ENCODE peak calls at places on chromosomes 4 and X, in four cellular contexts. V is NT2/D1, Y is fibroblast of lung, N is aorta. P is an unnamed sample. For H3K27me3, the result is how much of the 10 kb centered on the place peaks cover.

GRCh38 chr4:184763150-184763780 is 29.4 kb upstream of the CENPU start:
- DNase-seq in V (no peak), Y (peak), N (no peak), P (peak)

GRCh38 chr4:188611143-188611542 is 471.9 kb downstream of the TRIML1 start:
- DNase-seq in V (no peak), Y (no peak), N (no peak), P (no peak)

GRCh38 chr4:120517966-120518365 is 404.6 kb downstream of the PRDM5 start:
- DNase-seq in V (no peak), Y (peak), N (no peak), P (peak)

GRCh38 chr4:162891788-162892707 is 274.6 kb downstream of the NAF1 start:
- DNase-seq in V (no peak), Y (peak), N (no peak), P (no peak)

GRCh38 chr4:102322736-102323135 is 22.5 kb downstream of the SLC39A8 start:
- DNase-seq in V (no peak), Y (no peak), N (no peak), P (no peak)

GRCh38 chrX:84186603-84187358 is 1.2 kb downstream of the RPS6KA6 start:
- DNase-seq in V (no peak), Y (peak), N (no peak), P (no peak)

GRCh38 chrX:7083468-7084396 is 63.8 kb upstream of the STS start:
- DNase-seq in V (no peak), Y (peak), N (no peak), P (peak)

GRCh38 chr4:75644095-75644494 is 13.8 kb upstream of the CDKL2 start:
- DNase-seq in V (no peak), Y (no peak), N (no peak), P (no peak)

GRCh38 chrX:107565916-107566602 is 62.3 kb upstream of the PRPS1 start:
- DNase-seq in V (no peak), Y (peak), N (no peak), P (no peak)

GRCh38 chr4:144449623-144450022 is 196.3 kb upstream of the HHIP start:
- DNase-seq in V (no peak), Y (peak), N (peak), P (no peak)

GRCh38 chrX:14697453-14697852 is 168.1 kb downstream of the GLRA2 start:
- DNase-seq in V (peak), Y (no peak), N (peak), P (no peak)

GRCh38 chr4:46648088-46648744 is 258.3 kb upstream of the GABRA2 start:
- DNase-seq in V (peak), Y (peak), N (no peak), P (no peak)

GRCh38 chr4:168884251-168885124 is 125.6 kb downstream of the CBR4 start:
- DNase-seq in V (no peak), Y (no peak), N (no peak), P (no peak)

GRCh38 chrX:43559643-43560042 is 96.5 kb upstream of the MAOA start:
- DNase-seq in V (peak), Y (peak), N (peak), P (no peak)

GRCh38 chr4:188242041-188242440 is 102.8 kb downstream of the TRIML1 start:
- DNase-seq in V (no peak), Y (no peak), N (no peak), P (no peak)

GRCh38 chr4:114807759-114808404 is 209.3 kb downstream of the UGT8 start:
- DNase-seq in V (peak), Y (peak), N (no peak), P (no peak)

GRCh38 chrX:48911407-48912182 is at the start of gene SLC35A2:
- DNase-seq in V (no peak), Y (peak), N (peak), P (no peak)

GRCh38 chr4:131531087-131531486 is 1618.0 kb upstream of the PCDH10 start:
- DNase-seq in V (no peak), Y (no peak), N (no peak), P (no peak)

GRCh38 chrX:150088766-150089518 is 150.7 kb upstream of the EOLA2 start:
- DNase-seq in V (no peak), Y (no peak), N (no peak), P (no peak)

GRCh38 chr4:163395758-163396157 is 52.1 kb downstream of the NPY5R start:
- DNase-seq in V (no peak), Y (no peak), N (no peak), P (no peak)

GRCh38 chr4:26583538-26583864 is 383 bp upstream of the TBC1D19 start:
- DNase-seq in V (no peak), Y (peak), N (no peak), P (no peak)

GRCh38 chr4:152957437-152958185 is 21.5 kb downstream of the FHDC1 start:
- DNase-seq in V (no peak), Y (no peak), N (no peak), P (no peak)

GRCh38 chr4:96102541-96103018 is 262.7 kb downstream of the PDHA2 start:
- DNase-seq in V (no peak), Y (peak), N (no peak), P (no peak)

GRCh38 chrX:81577028-81577427 is 375.1 kb downstream of the SH3BGRL start:
- DNase-seq in V (no peak), Y (no peak), N (no peak), P (no peak)

GRCh38 chr4:2335729-2336101 is 73.8 kb upstream of the MXD4 start:
- DNase-seq in V (no peak), Y (no peak), N (peak), P (no peak)

GRCh38 chr4:145887241-145887964 is 51.2 kb downstream of the ZNF827 start:
- DNase-seq in V (no peak), Y (peak), N (no peak), P (peak)

GRCh38 chrX:75784689-75785491 is at the start of gene MAGEE2:
- DNase-seq in V (no peak), Y (no peak), N (no peak), P (no peak)

DNA sequence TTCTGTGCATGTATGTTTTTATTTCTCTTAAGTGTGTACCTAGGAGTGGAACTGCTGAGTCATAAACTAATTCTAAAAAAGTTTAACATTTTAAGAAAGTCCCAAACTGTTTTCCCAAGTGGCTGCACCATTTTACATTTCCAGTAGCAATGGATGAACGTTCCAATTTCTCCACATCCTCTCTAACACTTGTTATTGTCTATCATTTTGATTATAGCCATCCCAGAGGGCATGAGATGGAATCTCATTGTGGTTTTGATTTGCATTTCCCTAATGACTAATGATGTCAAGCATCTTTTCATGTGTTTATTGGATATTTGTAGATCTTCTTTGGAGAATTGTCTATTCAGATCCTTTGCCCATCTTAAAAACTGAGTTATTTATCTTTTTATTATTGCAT is 82.5 kb downstream of the PPEF1 start:
- DNase-seq in V (no peak), Y (no peak), N (no peak), P (no peak)
- H3K27me3 ChIP-seq in V (under half), Y (under half), N (under half), P (under half)

GRCh38 chr4:53686521-53686920 is 95.2 kb upstream of the LNX1 start:
- DNase-seq in V (no peak), Y (peak), N (no peak), P (no peak)

GRCh38 chr4:53684448-53684847 is 93.2 kb upstream of the LNX1 start:
- DNase-seq in V (no peak), Y (no peak), N (no peak), P (no peak)

GRCh38 chr4:53693408-53693807 is 102.1 kb upstream of the LNX1 start:
- DNase-seq in V (no peak), Y (no peak), N (no peak), P (no peak)

GRCh38 chr4:53682908-53683307 is 91.6 kb upstream of the LNX1 start:
- DNase-seq in V (no peak), Y (no peak), N (no peak), P (no peak)

DNA sequence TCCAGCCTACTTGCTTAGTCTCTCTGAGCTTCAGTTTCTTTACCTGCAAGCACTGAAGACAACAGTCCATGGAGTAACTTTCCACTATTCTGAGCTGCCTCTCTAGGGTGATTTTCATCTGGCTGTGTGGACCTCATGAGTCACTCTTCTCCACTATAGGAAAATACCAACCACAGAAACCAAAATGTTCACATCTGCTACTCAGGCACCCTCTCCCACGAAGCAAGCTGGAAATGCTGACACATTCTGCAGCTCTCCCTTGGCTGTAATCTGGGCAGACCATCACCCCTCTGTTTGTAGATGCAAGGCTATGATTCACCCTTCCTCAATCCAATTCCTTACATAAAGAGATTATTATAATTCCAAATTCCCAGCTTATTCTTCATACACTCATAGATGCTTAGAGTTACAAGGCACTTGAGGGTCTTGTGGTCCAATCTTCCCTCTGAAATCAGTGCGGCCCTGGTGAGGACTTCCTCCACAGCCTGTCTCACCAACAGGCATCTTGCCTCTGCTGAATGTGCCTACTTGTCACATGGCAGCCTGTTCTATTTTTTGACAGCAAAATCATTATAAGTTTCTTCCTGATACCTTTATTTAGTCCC is 97.0 kb upstream of the LNX1 start:
- DNase-seq in V (no peak), Y (peak), N (peak), P (peak)
- H3K27me3 ChIP-seq in V (under half), Y (under half), N (under half), P (under half)

GRCh38 chrX:118554511-118554910 is 58.9 kb downstream of the DOCK11 start:
- DNase-seq in V (no peak), Y (no peak), N (no peak), P (no peak)

GRCh38 chrX:118551426-118551825 is 55.8 kb downstream of the DOCK11 start:
- DNase-seq in V (no peak), Y (no peak), N (no peak), P (no peak)

GRCh38 chrX:118550792-118551191 is 55.2 kb downstream of the DOCK11 start:
- DNase-seq in V (no peak), Y (peak), N (no peak), P (no peak)

GRCh38 chrX:118552501-118552900 is 56.9 kb downstream of the DOCK11 start:
- DNase-seq in V (no peak), Y (peak), N (peak), P (no peak)

DNA sequence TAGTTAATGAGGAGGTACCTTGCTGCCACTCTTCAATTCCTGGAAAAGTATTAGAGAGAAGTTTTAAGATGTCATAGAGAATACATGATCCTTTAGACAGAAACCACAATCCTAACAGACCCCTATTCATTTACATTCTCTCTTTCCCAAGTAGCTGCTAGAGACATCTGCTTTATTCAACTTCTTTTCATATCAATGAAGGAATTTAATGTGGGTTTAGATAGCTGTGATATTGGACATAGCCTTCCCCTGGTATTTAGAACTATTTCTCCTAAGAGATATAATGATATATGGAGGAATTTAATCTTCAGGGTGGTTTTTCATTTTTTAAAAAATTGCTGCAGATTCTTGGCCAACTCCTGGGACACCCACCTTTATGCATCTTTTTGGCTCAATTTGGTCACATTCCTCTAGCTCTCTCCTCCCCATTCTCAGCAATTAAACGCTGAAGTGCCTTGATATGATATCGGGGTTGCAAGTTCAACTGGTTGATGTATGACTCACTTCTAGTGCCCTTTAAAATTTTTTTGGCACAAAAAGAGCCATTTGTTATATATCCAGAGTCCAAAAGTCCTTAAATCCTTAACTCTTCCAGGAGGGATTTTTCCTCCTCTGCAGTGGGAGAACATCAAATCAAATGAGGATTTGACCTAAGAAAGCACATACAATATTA is 57.6 kb downstream of the DOCK11 start:
- DNase-seq in V (no peak), Y (peak), N (no peak), P (no peak)
- H3K27me3 ChIP-seq in V (under half), Y (under half), N (under half), P (under half)

GRCh38 chrX:25004485-25005032 is 11.2 kb downstream of the ARX start:
- DNase-seq in V (no peak), Y (no peak), N (no peak), P (no peak)
- H3K27me3 ChIP-seq in V (half or more), Y (under half), N (under half), P (under half)

GRCh38 chr4:7130610-7131211 is 61.6 kb upstream of the SORCS2 start:
- DNase-seq in V (no peak), Y (no peak), N (no peak), P (no peak)
- H3K27me3 ChIP-seq in V (under half), Y (under half), N (under half), P (under half)

GRCh38 chrX:3584415-3584996 is 128.9 kb downstream of the PRKX start:
- DNase-seq in V (no peak), Y (no peak), N (no peak), P (no peak)
- H3K27me3 ChIP-seq in V (under half), Y (under half), N (under half), P (under half)

GRCh38 chr4:76897522-76898384 is at the start of gene SOWAHB:
- DNase-seq in V (no peak), Y (no peak), N (peak), P (no peak)
- H3K27me3 ChIP-seq in V (half or more), Y (under half), N (under half), P (under half)

GRCh38 chr4:8858925-8859210 is 12.8 kb downstream of the HMX1 start:
- DNase-seq in V (no peak), Y (no peak), N (no peak), P (no peak)
- H3K27me3 ChIP-seq in V (half or more), Y (half or more), N (under half), P (half or more)

GRCh38 chrX:145405012-145405411 is 157.7 kb downstream of the SPANXN1 start:
- DNase-seq in V (no peak), Y (peak), N (no peak), P (no peak)

DNA sequence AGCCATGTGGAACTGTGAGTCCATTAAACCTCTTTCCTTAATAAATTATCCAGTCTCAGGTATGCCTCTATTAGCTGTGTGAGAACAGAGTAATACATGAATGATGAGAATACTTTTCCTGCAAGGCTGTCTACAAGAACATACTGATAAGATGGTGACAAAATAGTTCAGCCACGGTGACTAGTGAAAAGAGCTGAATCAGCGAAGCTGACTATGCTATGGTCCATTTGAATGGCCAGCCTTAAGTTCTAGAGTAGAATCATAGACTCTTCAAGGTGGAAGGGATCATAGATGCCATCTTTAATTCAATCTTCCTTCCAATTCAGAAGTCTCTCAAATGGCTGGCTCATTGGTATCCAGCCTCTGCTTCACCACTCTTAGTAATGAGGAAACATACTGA is 163.3 kb downstream of the SPANXN1 start:
- DNase-seq in V (no peak), Y (no peak), N (no peak), P (no peak)
- H3K27me3 ChIP-seq in V (under half), Y (under half), N (under half), P (under half)

GRCh38 chrX:53583571-53583970 is 102.9 kb downstream of the HUWE1 start:
- DNase-seq in V (no peak), Y (no peak), N (no peak), P (no peak)
- H3K27me3 ChIP-seq in V (under half), Y (under half), N (under half), P (under half)